ENCODE peak calls at places on chromosome 19, in seven cellular contexts. Y is HCT116, A is breast epithelium, M is ovary, S is sigmoid colon, D is body of pancreas, F is Peyer's patch. I is an unnamed sample.

GRCh38 chr19:44904426-44904994 is 1.1 kb upstream of the APOE start:
- DNase-seq in Y (no peak), A (no peak), M (no peak), S (no peak), D (no peak), F (no peak), I (no peak)

GRCh38 chr19:36819130-36819630 is 19.0 kb downstream of the ZNF790 start:
- DNase-seq in Y (no peak), A (no peak), M (no peak), S (no peak), D (no peak), F (no peak), I (no peak)

GRCh38 chr19:50658438-50659317 is 9.4 kb downstream of the C19orf81 start:
- DNase-seq in Y (peak), A (no peak), M (peak), S (no peak), D (peak), F (peak), I (peak)

GRCh38 chr19:679418-680286 is 3.5 kb downstream of the FSTL3 start:
- DNase-seq in Y (no peak), A (peak), M (peak), S (peak), D (peak), F (no peak), I (peak)

GRCh38 chr19:18225702-18226468 is at the start of gene PDE4C:
- DNase-seq in Y (no peak), A (no peak), M (peak), S (peak), D (no peak), F (no peak), I (no peak)

GRCh38 chr19:7894612-7895309 is 6.5 kb downstream of the LRRC8E start:
- DNase-seq in Y (no peak), A (peak), M (no peak), S (no peak), D (peak), F (no peak), I (no peak)

GRCh38 chr19:28887920-28888618 is 324.9 kb downstream of the UQCRFS1 start:
- DNase-seq in Y (no peak), A (no peak), M (no peak), S (no peak), D (no peak), F (no peak), I (no peak)

GRCh38 chr19:8397746-8398721 is 7.9 kb downstream of the RAB11B start:
- DNase-seq in Y (no peak), A (no peak), M (no peak), S (no peak), D (peak), F (no peak), I (no peak)

GRCh38 chr19:54035215-54036178 is 28.2 kb downstream of the VSTM1 start:
- DNase-seq in Y (no peak), A (no peak), M (no peak), S (no peak), D (no peak), F (no peak), I (peak)

GRCh38 chr19:30071871-30072270 is 129.8 kb downstream of the URI1 start:
- DNase-seq in Y (no peak), A (peak), M (no peak), S (peak), D (no peak), F (no peak), I (no peak)

GRCh38 chr19:18202759-18203407 is 959 bp downstream of the RAB3A start:
- DNase-seq in Y (no peak), A (no peak), M (peak), S (peak), D (no peak), F (no peak), I (no peak)

GRCh38 chr19:18513868-18514267 is 8.0 kb downstream of the ELL start:
- DNase-seq in Y (no peak), A (no peak), M (peak), S (peak), D (no peak), F (no peak), I (no peak)

GRCh38 chr19:11142528-11143171 is 12.9 kb downstream of the SPC24 start:
- DNase-seq in Y (peak), A (peak), M (peak), S (peak), D (peak), F (peak), I (peak)

GRCh38 chr19:35733180-35734125 is 8.8 kb downstream of the IGFLR1 start:
- DNase-seq in Y (no peak), A (no peak), M (peak), S (no peak), D (no peak), F (no peak), I (no peak)
- TF ChIP-seq POLR2A in Y (no peak), A (no peak), M (no peak), S (no peak), D (no peak), F (no peak), I (no peak)

GRCh38 chr19:35124098-35125060 is 8.8 kb downstream of the FXYD3 start:
- DNase-seq in Y (peak), A (peak), M (peak), S (peak), D (peak), F (peak), I (peak)
- TF ChIP-seq POLR2A in Y (peak), A (peak), M (peak), S (peak), D (no peak), F (peak), I (peak)

GRCh38 chr19:38850231-38850975 is 617 bp upstream of the HNRNPL start:
- DNase-seq in Y (peak), A (peak), M (peak), S (peak), D (peak), F (peak), I (peak)
- TF ChIP-seq POLR2A in Y (peak), A (peak), M (peak), S (peak), D (peak), F (peak), I (peak)

GRCh38 chr19:9538183-9539058 is at the start of gene ZNF426:
- DNase-seq in Y (peak), A (peak), M (peak), S (peak), D (peak), F (peak), I (peak)
- TF ChIP-seq POLR2A in Y (no peak), A (no peak), M (no peak), S (peak), D (no peak), F (no peak), I (peak)